ENCODE peak calls at places on chromosomes 5 and 9, in four cellular contexts. One of them, this sample, is unnamed.

GRCh38 chr5:89105836-89106235 is 222.9 kb upstream of the MEF2C start:
- DNase-seq in GM12865: no peak
- DNase-seq in brain microvascular endothelial cell: peak
- DNase-seq in cardiac fibroblast: no peak
- DNase-seq in this sample: no peak

GRCh38 chr5:105931782-105932489 is 1738.8 kb downstream of the EFNA5 start:
- DNase-seq in GM12865: no peak
- DNase-seq in brain microvascular endothelial cell: peak
- DNase-seq in cardiac fibroblast: peak
- DNase-seq in this sample: no peak

GRCh38 chr9:115614931-115615401 is 497.0 kb upstream of the TNC start:
- DNase-seq in GM12865: no peak
- DNase-seq in brain microvascular endothelial cell: peak
- DNase-seq in cardiac fibroblast: peak
- DNase-seq in this sample: no peak

GRCh38 chr5:176490291-176490690 is 42.1 kb downstream of the FAF2 start:
- DNase-seq in GM12865: no peak
- DNase-seq in brain microvascular endothelial cell: no peak
- DNase-seq in cardiac fibroblast: no peak
- DNase-seq in this sample: no peak

GRCh38 chr5:175652741-175653663 is 4.9 kb upstream of the HRH2 start:
- DNase-seq in GM12865: peak
- DNase-seq in brain microvascular endothelial cell: peak
- DNase-seq in cardiac fibroblast: no peak
- DNase-seq in this sample: no peak

GRCh38 chr9:128823903-128824406 is 5.6 kb downstream of the SPOUT1 start:
- DNase-seq in GM12865: no peak
- DNase-seq in brain microvascular endothelial cell: no peak
- DNase-seq in cardiac fibroblast: no peak
- DNase-seq in this sample: no peak

GRCh38 chr9:118563677-118564076 is 805.6 kb downstream of the BRINP1 start:
- DNase-seq in GM12865: no peak
- DNase-seq in brain microvascular endothelial cell: no peak
- DNase-seq in cardiac fibroblast: peak
- DNase-seq in this sample: no peak

GRCh38 chr5:99054972-99055371 is 126.2 kb upstream of the CHD1 start:
- DNase-seq in GM12865: no peak
- DNase-seq in brain microvascular endothelial cell: no peak
- DNase-seq in cardiac fibroblast: no peak
- DNase-seq in this sample: no peak

GRCh38 chr5:66145737-66146136 is 1.6 kb downstream of the SREK1 start:
- DNase-seq in GM12865: no peak
- DNase-seq in brain microvascular endothelial cell: no peak
- DNase-seq in cardiac fibroblast: no peak
- DNase-seq in this sample: no peak
- H3K4me3 ChIP-seq in GM12865: peak
- H3K4me3 ChIP-seq in brain microvascular endothelial cell: peak
- H3K4me3 ChIP-seq in cardiac fibroblast: peak
- H3K4me3 ChIP-seq in this sample: peak

DNA sequence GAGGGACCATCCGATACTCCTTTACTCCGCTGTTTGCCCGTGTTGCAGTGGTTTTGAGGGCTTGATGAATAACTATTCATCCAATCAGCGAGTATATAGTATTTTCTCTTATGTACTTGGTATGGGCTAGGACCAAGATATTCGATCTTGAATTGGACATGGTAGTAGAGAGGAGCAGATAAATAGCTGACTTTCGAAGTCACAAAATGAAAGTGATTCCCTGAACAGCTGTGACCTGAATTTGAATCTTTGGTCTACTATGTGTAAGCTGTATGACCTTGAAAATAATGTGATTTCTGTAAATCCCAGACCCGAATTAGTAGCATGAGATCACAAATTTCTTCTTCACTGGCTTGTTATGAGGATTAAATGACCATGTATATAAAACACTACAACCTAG is 134.4 kb downstream of the TUSC1 start:
- DNase-seq in GM12865: no peak
- DNase-seq in brain microvascular endothelial cell: no peak
- DNase-seq in cardiac fibroblast: no peak
- DNase-seq in this sample: no peak
- H3K4me3 ChIP-seq in GM12865: no peak
- H3K4me3 ChIP-seq in brain microvascular endothelial cell: no peak
- H3K4me3 ChIP-seq in cardiac fibroblast: no peak
- H3K4me3 ChIP-seq in this sample: no peak

GRCh38 chr9:135889564-135890189 is 17.7 kb downstream of the CAMSAP1 start:
- DNase-seq in GM12865: no peak
- DNase-seq in brain microvascular endothelial cell: no peak
- DNase-seq in cardiac fibroblast: no peak
- DNase-seq in this sample: no peak

GRCh38 chr9:135888766-135889394 is 18.5 kb downstream of the CAMSAP1 start:
- DNase-seq in GM12865: no peak
- DNase-seq in brain microvascular endothelial cell: no peak
- DNase-seq in cardiac fibroblast: no peak
- DNase-seq in this sample: no peak

GRCh38 chr9:135890896-135891631 is 16.3 kb downstream of the CAMSAP1 start:
- DNase-seq in GM12865: no peak
- DNase-seq in brain microvascular endothelial cell: no peak
- DNase-seq in cardiac fibroblast: no peak
- DNase-seq in this sample: no peak

GRCh38 chr9:135888126-135888765 is 19.1 kb downstream of the CAMSAP1 start:
- DNase-seq in GM12865: no peak
- DNase-seq in brain microvascular endothelial cell: no peak
- DNase-seq in cardiac fibroblast: no peak
- DNase-seq in this sample: no peak

GRCh38 chr9:135890190-135890861 is 17.0 kb downstream of the CAMSAP1 start:
- DNase-seq in GM12865: no peak
- DNase-seq in brain microvascular endothelial cell: no peak
- DNase-seq in cardiac fibroblast: no peak
- DNase-seq in this sample: no peak
- H3K4me3 ChIP-seq in GM12865: no peak
- H3K4me3 ChIP-seq in brain microvascular endothelial cell: no peak
- H3K4me3 ChIP-seq in cardiac fibroblast: no peak
- H3K4me3 ChIP-seq in this sample: no peak

GRCh38 chr5:178295589-178295988 is 63.0 kb upstream of the PHYKPL start:
- DNase-seq in GM12865: no peak
- DNase-seq in brain microvascular endothelial cell: no peak
- DNase-seq in cardiac fibroblast: no peak
- DNase-seq in this sample: no peak
- H3K4me3 ChIP-seq in GM12865: no peak
- H3K4me3 ChIP-seq in brain microvascular endothelial cell: no peak
- H3K4me3 ChIP-seq in cardiac fibroblast: no peak
- H3K4me3 ChIP-seq in this sample: no peak

DNA sequence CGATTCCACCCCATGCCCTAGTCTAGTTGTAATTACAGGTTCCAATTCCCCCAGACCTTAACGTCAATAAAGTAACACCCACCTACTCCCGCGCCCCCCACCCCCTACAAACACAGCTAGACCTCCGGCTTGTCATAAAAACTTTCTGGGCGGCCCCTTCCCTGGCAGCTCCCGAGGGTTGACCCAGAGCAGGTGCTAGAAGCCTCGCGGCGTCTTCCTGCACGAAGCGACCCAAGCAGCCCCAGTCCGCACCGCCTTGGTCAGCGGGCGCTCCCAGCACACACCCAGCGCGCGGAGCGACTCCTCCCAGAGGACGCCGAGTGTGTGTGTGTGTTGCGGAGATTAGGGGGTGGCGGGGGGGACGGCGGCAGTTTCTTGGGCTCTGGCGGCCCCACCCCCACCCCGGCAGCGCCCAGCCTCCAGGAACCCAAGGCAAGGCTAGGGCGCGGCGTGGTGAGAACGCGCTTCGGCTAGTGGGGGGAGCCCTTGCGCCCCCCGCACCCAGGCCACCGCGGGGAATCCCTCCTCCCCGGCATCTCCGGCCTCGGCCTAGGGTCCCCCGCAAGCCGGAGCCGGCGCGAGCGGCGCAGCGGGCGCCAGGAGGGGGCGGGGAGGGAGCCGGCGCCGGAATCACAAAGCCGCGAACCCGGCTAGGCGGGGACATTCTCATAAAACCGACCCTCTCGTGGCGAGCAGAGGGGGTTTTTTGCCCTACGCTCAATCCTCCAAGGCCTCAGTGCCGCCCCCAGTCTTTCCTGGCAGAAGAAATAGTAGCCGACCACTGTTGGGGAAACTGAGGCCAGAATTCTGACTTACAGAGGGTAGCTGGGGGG is 2.2 kb downstream of the PCDH1 start:
- DNase-seq in GM12865: no peak
- DNase-seq in brain microvascular endothelial cell: no peak
- DNase-seq in cardiac fibroblast: peak
- DNase-seq in this sample: no peak
- H3K4me3 ChIP-seq in GM12865: no peak
- H3K4me3 ChIP-seq in brain microvascular endothelial cell: peak
- H3K4me3 ChIP-seq in cardiac fibroblast: peak
- H3K4me3 ChIP-seq in this sample: peak

DNA sequence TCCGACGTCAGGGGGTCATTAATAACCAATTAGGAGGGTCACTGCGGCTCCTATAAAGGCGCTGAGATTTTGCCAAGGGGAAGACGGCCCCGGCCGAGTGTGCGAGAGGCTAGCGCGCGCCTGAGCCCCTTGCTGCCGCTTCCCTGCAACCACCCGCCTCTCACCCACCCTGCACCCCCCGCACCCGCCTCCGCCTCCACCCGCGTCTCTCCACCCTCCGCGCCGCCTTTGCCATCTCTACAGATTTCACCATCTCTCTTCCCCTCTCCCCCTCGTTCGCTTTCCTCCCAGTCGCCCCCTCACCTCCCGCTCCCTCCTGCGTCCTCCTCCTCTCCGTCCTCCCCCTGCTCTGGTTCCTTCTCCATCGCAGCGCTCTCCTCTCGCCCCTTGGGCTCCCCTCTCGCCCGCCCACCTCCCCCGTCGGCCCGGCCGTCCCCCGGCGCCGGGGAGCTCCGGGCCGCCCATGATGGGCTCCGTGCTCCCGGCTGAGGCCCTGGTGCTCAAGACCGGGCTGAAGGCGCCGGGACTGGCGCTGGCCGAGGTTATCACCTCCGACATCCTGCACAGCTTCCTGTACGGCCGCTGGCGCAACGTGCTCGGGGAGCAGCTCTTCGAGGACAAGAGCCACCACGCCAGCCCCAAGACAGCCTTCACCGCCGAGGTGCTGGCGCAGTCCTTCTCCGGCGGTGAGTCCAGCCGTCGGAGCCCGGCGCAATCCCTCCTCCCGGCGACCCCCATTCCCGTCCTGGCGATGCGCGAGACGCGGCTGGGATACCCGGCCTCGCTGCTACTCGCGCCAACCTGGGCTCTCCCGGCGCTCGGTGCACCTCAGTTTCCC is at the start of gene PRDM12:
- DNase-seq in GM12865: no peak
- DNase-seq in brain microvascular endothelial cell: no peak
- DNase-seq in cardiac fibroblast: no peak
- DNase-seq in this sample: no peak
- H3K4me3 ChIP-seq in GM12865: no peak
- H3K4me3 ChIP-seq in brain microvascular endothelial cell: no peak
- H3K4me3 ChIP-seq in cardiac fibroblast: no peak
- H3K4me3 ChIP-seq in this sample: peak

DNA sequence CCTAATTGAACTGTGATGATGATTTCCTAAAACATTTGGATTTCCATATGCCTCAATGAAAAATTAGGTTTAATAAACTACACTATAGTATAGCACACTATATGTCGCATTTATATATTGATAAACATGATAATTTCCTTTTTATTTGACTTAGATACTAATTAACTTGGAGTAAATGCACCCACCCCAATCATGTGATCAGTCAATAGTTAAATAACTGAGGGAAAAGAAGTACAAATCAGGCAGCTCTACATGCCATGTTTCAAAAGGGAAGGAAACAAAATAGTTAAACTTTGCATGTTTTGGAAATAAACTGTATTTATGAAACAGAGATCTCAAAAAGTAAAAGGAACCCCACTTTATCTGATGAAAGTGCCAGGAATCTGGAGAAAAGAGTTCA is 18.0 kb upstream of the GNE start:
- DNase-seq in GM12865: no peak
- DNase-seq in brain microvascular endothelial cell: no peak
- DNase-seq in cardiac fibroblast: no peak
- DNase-seq in this sample: no peak
- H3K4me3 ChIP-seq in GM12865: no peak
- H3K4me3 ChIP-seq in brain microvascular endothelial cell: peak
- H3K4me3 ChIP-seq in cardiac fibroblast: no peak
- H3K4me3 ChIP-seq in this sample: no peak

GRCh38 chr5:77658662-77659061 is 20.1 kb upstream of the OTP start:
- DNase-seq in GM12865: no peak
- DNase-seq in brain microvascular endothelial cell: no peak
- DNase-seq in cardiac fibroblast: no peak
- DNase-seq in this sample: no peak

GRCh38 chr5:77662615-77663014 is 24.1 kb upstream of the OTP start:
- DNase-seq in GM12865: peak
- DNase-seq in brain microvascular endothelial cell: no peak
- DNase-seq in cardiac fibroblast: no peak
- DNase-seq in this sample: no peak

GRCh38 chr5:77663081-77663863 is 24.8 kb upstream of the OTP start:
- DNase-seq in GM12865: no peak
- DNase-seq in brain microvascular endothelial cell: no peak
- DNase-seq in cardiac fibroblast: no peak
- DNase-seq in this sample: no peak
- H3K4me3 ChIP-seq in GM12865: no peak
- H3K4me3 ChIP-seq in brain microvascular endothelial cell: no peak
- H3K4me3 ChIP-seq in cardiac fibroblast: no peak
- H3K4me3 ChIP-seq in this sample: no peak

GRCh38 chr9:99027414-99027813 is 77.5 kb upstream of the TGFBR1 start:
- DNase-seq in GM12865: no peak
- DNase-seq in brain microvascular endothelial cell: no peak
- DNase-seq in cardiac fibroblast: no peak
- DNase-seq in this sample: no peak
- H3K4me3 ChIP-seq in GM12865: no peak
- H3K4me3 ChIP-seq in brain microvascular endothelial cell: no peak
- H3K4me3 ChIP-seq in cardiac fibroblast: no peak
- H3K4me3 ChIP-seq in this sample: no peak

DNA sequence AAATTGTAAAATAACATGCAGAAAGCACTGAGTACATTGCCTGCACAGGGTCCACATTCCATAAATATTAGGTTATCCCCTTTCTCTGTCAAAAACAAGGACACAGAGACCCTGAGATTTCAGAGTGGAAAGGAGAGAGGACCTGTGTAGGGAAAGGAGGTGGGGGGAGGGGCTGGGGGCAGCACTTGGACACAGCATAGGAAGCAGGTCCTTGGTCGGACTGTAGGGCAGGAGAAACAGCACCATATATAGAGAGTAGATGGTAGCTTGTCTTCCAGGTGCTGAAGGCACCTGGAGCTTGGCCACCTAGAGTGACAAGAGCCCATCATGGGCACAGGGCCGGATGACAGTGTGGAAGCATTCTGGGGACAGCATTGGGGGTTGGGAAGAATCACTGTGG is 2.4 kb downstream of the TPM2 start:
- DNase-seq in GM12865: no peak
- DNase-seq in brain microvascular endothelial cell: no peak
- DNase-seq in cardiac fibroblast: no peak
- DNase-seq in this sample: no peak
- H3K4me3 ChIP-seq in GM12865: no peak
- H3K4me3 ChIP-seq in brain microvascular endothelial cell: peak
- H3K4me3 ChIP-seq in cardiac fibroblast: peak
- H3K4me3 ChIP-seq in this sample: peak